ENCODE peak calls at places on chromosomes 11 and 22, in eight cellular contexts. S, L, W, A, B, F, U and G are unnamed samples.

GRCh38 chr11:59429924-59430516 is 3.8 kb upstream of the OR5A2 start:
- DNase-seq in F (peak), W (peak), B (peak), U (peak), L (peak), S (peak), A (peak), G (peak)

GRCh38 chr22:44587004-44587793 is 89.2 kb upstream of the RTL6 start:
- DNase-seq in A (no peak), W (peak), B (no peak), U (peak), F (no peak), S (peak), L (no peak), G (no peak)

GRCh38 chr11:35321111-35321510 is 98.2 kb downstream of the SLC1A2 start:
- DNase-seq in L (no peak), A (no peak), W (no peak), S (no peak), U (no peak), F (no peak), B (no peak), G (peak)

GRCh38 chr11:71333473-71333872 is 81.1 kb upstream of the SHANK2 start:
- DNase-seq in A (no peak), W (no peak), U (no peak), F (no peak), B (no peak), S (no peak), L (no peak), G (no peak)

GRCh38 chr22:48422900-48423480 is 1404.7 kb downstream of the BRD1 start:
- DNase-seq in W (no peak), A (no peak), B (no peak), U (no peak), F (no peak), L (no peak), S (no peak), G (no peak)

GRCh38 chr11:47357985-47358730 is 5.7 kb upstream of the MYBPC3 start:
- DNase-seq in F (no peak), B (no peak), W (no peak), U (no peak), L (no peak), A (no peak), S (no peak), G (no peak)

GRCh38 chr11:112929432-112929831 is 31.8 kb upstream of the NCAM1 start:
- DNase-seq in W (no peak), L (no peak), S (no peak), B (no peak), A (no peak), U (no peak), F (no peak), G (no peak)

GRCh38 chr11:114296190-114296978 is at the start of gene NNMT:
- DNase-seq in B (peak), S (no peak), U (peak), A (peak), F (peak), W (no peak), L (no peak), G (peak)

GRCh38 chr22:46969491-46969890 is 207.0 kb downstream of the TBC1D22A start:
- DNase-seq in S (no peak), L (no peak), W (no peak), A (no peak), B (no peak), U (no peak), F (no peak), G (no peak)

GRCh38 chr22:35766654-35767580 is 49.2 kb downstream of the APOL5 start:
- DNase-seq in L (peak), S (no peak), F (no peak), B (no peak), A (no peak), W (no peak), U (no peak), G (no peak)

GRCh38 chr11:111730031-111730430 is 36.2 kb downstream of the PPP2R1B start:
- DNase-seq in B (no peak), U (no peak), L (peak), F (no peak), S (no peak), A (no peak), W (no peak), G (no peak)

GRCh38 chr11:36532908-36533601 is 23.0 kb upstream of the TRAF6 start:
- DNase-seq in L (no peak), S (no peak), A (no peak), W (no peak), U (no peak), F (no peak), B (no peak), G (no peak)

GRCh38 chr11:115153135-115153534 is 351.1 kb downstream of the CADM1 start:
- DNase-seq in B (no peak), L (no peak), A (no peak), S (no peak), U (peak), W (no peak), F (no peak), G (no peak)

GRCh38 chr22:17949926-17950473 is 74.4 kb downstream of the MICAL3 start:
- DNase-seq in L (no peak), F (no peak), A (no peak), U (no peak), S (no peak), W (no peak), B (no peak), G (no peak)

GRCh38 chr11:27719575-27719925 is 19.3 kb upstream of the BDNF start:
- DNase-seq in U (no peak), S (peak), B (peak), L (no peak), A (no peak), F (peak), W (no peak), G (no peak)

GRCh38 chr11:70079691-70080090 is 1.6 kb downstream of the ANO1 start:
- DNase-seq in A (no peak), F (no peak), S (no peak), U (peak), B (no peak), L (no peak), W (no peak), G (no peak)

GRCh38 chr11:1222491-1223345 is at the start of gene MUC5B:
- DNase-seq in B (no peak), L (no peak), S (no peak), F (no peak), A (no peak), U (no peak), W (no peak), G (no peak)

GRCh38 chr11:27107548-27107947 is 66.9 kb downstream of the BBOX1 start:
- DNase-seq in S (no peak), F (no peak), W (no peak), A (no peak), U (peak), L (no peak), B (no peak), G (no peak)

GRCh38 chr11:9563196-9563730 is 10.2 kb upstream of the WEE1 start:
- DNase-seq in L (no peak), F (no peak), U (no peak), S (no peak), B (no peak), A (no peak), W (no peak), G (no peak)

GRCh38 chr11:71170619-71171018 is 81.8 kb downstream of the SHANK2 start:
- DNase-seq in F (no peak), U (no peak), A (no peak), L (no peak), B (no peak), W (no peak), S (no peak), G (no peak)

GRCh38 chr11:7898666-7899283 is 32.3 kb downstream of the OR10A6 start:
- DNase-seq in L (no peak), B (no peak), A (no peak), S (no peak), W (no peak), F (no peak), U (no peak), G (no peak)

GRCh38 chr22:38172016-38172431 is 9.6 kb downstream of the PLA2G6 start:
- DNase-seq in L (no peak), B (no peak), A (no peak), U (peak), F (no peak), W (no peak), S (no peak), G (peak)

GRCh38 chr22:23836692-23837495 is 1.9 kb downstream of the DERL3 start:
- DNase-seq in B (no peak), S (no peak), L (no peak), F (no peak), W (no peak), U (no peak), A (no peak), G (no peak)

GRCh38 chr11:72631806-72632731 is 42.2 kb downstream of the PDE2A start:
- DNase-seq in A (no peak), B (no peak), U (no peak), L (no peak), F (no peak), S (peak), W (no peak), G (no peak)

GRCh38 chr11:12251651-12252560 is 125.5 kb upstream of the PARVA start:
- DNase-seq in W (no peak), S (no peak), B (no peak), L (no peak), F (no peak), U (no peak), A (no peak), G (no peak)

GRCh38 chr11:46686886-46687810 is 13.3 kb downstream of the ARHGAP1 start:
- DNase-seq in S (no peak), F (peak), A (peak), U (peak), W (no peak), B (peak), L (no peak), G (peak)

GRCh38 chr11:126440792-126441514 is 85.5 kb downstream of the ST3GAL4 start:
- DNase-seq in B (peak), S (peak), L (peak), F (peak), U (peak), A (peak), W (peak), G (peak)

GRCh38 chr11:76564400-76564799 is 106.1 kb downstream of the LRRC32 start:
- DNase-seq in S (no peak), L (no peak), F (no peak), A (no peak), W (no peak), U (no peak), B (no peak), G (peak)

GRCh38 chr11:7609521-7609920 is 63.8 kb downstream of the CYB5R2 start:
- DNase-seq in B (no peak), U (no peak), A (no peak), W (no peak), S (no peak), L (no peak), F (peak), G (peak)

GRCh38 chr11:68206211-68206610 is 6.9 kb downstream of the KMT5B start:
- DNase-seq in F (peak), A (peak), U (peak), S (peak), W (peak), L (peak), B (peak), G (peak)

GRCh38 chr11:54558407-54558806 is 45.4 kb downstream of the OR4C46 start:
- DNase-seq in S (no peak), W (no peak), B (no peak), U (no peak), A (no peak), L (no peak), F (no peak), G (no peak)

GRCh38 chr11:116882386-116882785 is 45.0 kb upstream of the APOA1 start:
- DNase-seq in F (peak), W (no peak), S (no peak), B (peak), A (peak), U (peak), L (no peak), G (peak)

GRCh38 chr22:49475253-49475652 is 352.4 kb downstream of the BRD1 start:
- DNase-seq in S (no peak), F (no peak), A (no peak), L (no peak), W (no peak), U (no peak), B (no peak), G (no peak)

GRCh38 chr11:44178381-44178780 is 82.9 kb downstream of the EXT2 start:
- DNase-seq in U (no peak), B (peak), S (no peak), W (no peak), A (peak), F (peak), L (no peak), G (peak)

GRCh38 chr11:84019576-84020194 is 733.5 kb upstream of the CCDC90B start:
- DNase-seq in A (no peak), W (no peak), U (peak), L (no peak), B (peak), S (no peak), F (peak), G (no peak)

GRCh38 chr11:96315476-96315875 is 27.5 kb downstream of the MAML2 start:
- DNase-seq in L (no peak), W (no peak), A (no peak), B (no peak), F (no peak), U (no peak), S (no peak), G (no peak)

GRCh38 chr11:114353448-114353847 is 46.9 kb downstream of the C11orf71 start:
- DNase-seq in F (no peak), S (no peak), W (no peak), U (no peak), B (peak), A (no peak), L (no peak), G (peak)